ENCODE peak calls at places on chromosome 9, in ten cellular contexts. K is CD8-positive, alpha-beta memory T cell; G is pancreas; E is body of pancreas; Y is adrenal gland; C is HCT116; B is CD8-positive, alpha-beta T cell; N is endothelial cell of umbilical vein; M is stomach; W is IMR-90. H is an unnamed sample. For H3K27me3, the result is how much of the 10 kb centered on the place peaks cover.

GRCh38 chr9:110334183-110334582 is 3.5 kb downstream of the TXNDC8 start:
- DNase-seq in K (no peak), G (no peak), E (no peak), Y (no peak), C (no peak), B (no peak), N (no peak), M (no peak), W (no peak), H (no peak)

GRCh38 chr9:99135498-99135897 is 30.6 kb downstream of the TGFBR1 start:
- DNase-seq in K (no peak), G (no peak), E (no peak), Y (no peak), C (no peak), B (no peak), N (no peak), M (no peak), W (no peak), H (no peak)

GRCh38 chr9:21770877-21771560 is 31.4 kb upstream of the MTAP start:
- DNase-seq in K (no peak), G (no peak), E (no peak), Y (no peak), C (peak), B (no peak), N (peak), M (no peak), W (peak), H (no peak)

GRCh38 chr9:75739884-75740611 is 150.4 kb upstream of the PCSK5 start:
- DNase-seq in K (no peak), G (no peak), E (no peak), Y (no peak), C (no peak), B (no peak), N (no peak), M (no peak), W (no peak), H (no peak)

GRCh38 chr9:13478235-13478634 is 198.7 kb upstream of the MPDZ start:
- DNase-seq in K (no peak), G (no peak), E (no peak), Y (no peak), C (no peak), B (no peak), N (no peak), M (no peak), W (peak), H (no peak)

GRCh38 chr9:84151236-84151635 is 170.6 kb downstream of the RMI1 start:
- DNase-seq in K (no peak), G (no peak), E (no peak), Y (no peak), C (no peak), B (no peak), N (no peak), M (no peak), W (no peak), H (no peak)

GRCh38 chr9:92138157-92138959 is 23.1 kb upstream of the SPTLC1 start:
- DNase-seq in K (peak), G (no peak), E (peak), Y (peak), C (no peak), B (peak), N (peak), M (peak), W (peak), H (peak)

GRCh38 chr9:107907715-107908114 is 418.1 kb upstream of the KLF4 start:
- DNase-seq in K (no peak), G (no peak), E (no peak), Y (no peak), C (no peak), B (no peak), N (no peak), M (no peak), W (no peak), H (no peak)

GRCh38 chr9:13410566-13411031 is 131.1 kb upstream of the MPDZ start:
- DNase-seq in K (no peak), G (no peak), E (no peak), Y (no peak), C (no peak), B (no peak), N (peak), M (no peak), W (no peak), H (no peak)

GRCh38 chr9:13750639-13751038 is 471.1 kb upstream of the MPDZ start:
- DNase-seq in K (no peak), G (no peak), E (no peak), Y (no peak), C (no peak), B (no peak), N (no peak), M (no peak), W (no peak), H (no peak)

GRCh38 chr9:121340676-121341392 is 29.2 kb downstream of the STOM start:
- DNase-seq in K (no peak), G (no peak), E (no peak), Y (no peak), C (no peak), B (no peak), N (no peak), M (no peak), W (peak), H (no peak)

GRCh38 chr9:83385317-83385716 is 152.9 kb downstream of the FRMD3 start:
- DNase-seq in K (no peak), G (no peak), E (no peak), Y (no peak), C (no peak), B (no peak), N (peak), M (no peak), W (no peak), H (no peak)

GRCh38 chr9:135619599-135619886 is 19.8 kb downstream of the GLT6D1 start:
- DNase-seq in K (no peak), G (no peak), E (no peak), Y (no peak), C (no peak), B (no peak), N (no peak), M (no peak), W (no peak), H (no peak)
- H3K27me3 ChIP-seq in K (under half), G (under half), E (under half), Y (under half), C (under half), B (under half), N (under half), M (half or more), W (under half), H (under half)

GRCh38 chr9:126392662-126393383 is 66.2 kb downstream of the MVB12B start:
- DNase-seq in K (no peak), G (no peak), E (no peak), Y (no peak), C (no peak), B (no peak), N (no peak), M (no peak), W (no peak), H (no peak)

GRCh38 chr9:126388964-126389363 is 62.3 kb downstream of the MVB12B start:
- DNase-seq in K (no peak), G (no peak), E (no peak), Y (no peak), C (no peak), B (no peak), N (no peak), M (no peak), W (no peak), H (no peak)

GRCh38 chr9:126390923-126391322 is 64.3 kb downstream of the MVB12B start:
- DNase-seq in K (no peak), G (no peak), E (no peak), Y (no peak), C (no peak), B (no peak), N (no peak), M (no peak), W (no peak), H (no peak)

GRCh38 chr9:126391713-126392661 is 65.4 kb downstream of the MVB12B start:
- DNase-seq in K (no peak), G (no peak), E (no peak), Y (no peak), C (no peak), B (no peak), N (no peak), M (no peak), W (no peak), H (no peak)

DNA sequence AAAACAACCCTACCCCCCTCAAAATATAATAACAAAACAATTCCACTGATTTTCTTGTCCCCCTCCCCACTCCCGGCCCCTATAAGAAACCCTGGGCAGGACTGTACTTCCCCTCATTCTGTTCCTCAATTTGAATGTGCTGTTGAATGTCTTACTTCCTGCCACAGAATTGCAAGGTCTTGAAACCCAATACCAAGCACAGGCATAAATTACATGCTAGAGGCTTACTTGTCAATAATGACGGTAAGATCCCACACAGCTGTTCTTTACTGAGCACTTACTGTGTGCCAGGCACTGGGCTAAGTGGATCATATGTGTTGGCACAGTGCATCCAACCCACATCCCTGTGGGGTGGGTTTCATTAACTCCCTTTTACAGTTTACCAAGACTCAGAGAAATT is 63.3 kb downstream of the MVB12B start:
- DNase-seq in K (no peak), G (no peak), E (no peak), Y (no peak), C (no peak), B (no peak), N (no peak), M (no peak), W (no peak), H (no peak)
- H3K27ac ChIP-seq in K (no peak), G (no peak), E (peak), Y (peak), C (no peak), B (no peak), N (no peak), M (no peak), W (no peak), H (peak)

GRCh38 chr9:130531670-130532069 is 47.7 kb upstream of the FUBP3 start:
- DNase-seq in K (no peak), G (no peak), E (no peak), Y (no peak), C (no peak), B (no peak), N (no peak), M (no peak), W (no peak), H (no peak)
- H3K27me3 ChIP-seq in K (under half), G (under half), E (under half), Y (under half), C (under half), B (under half), N (under half), M (half or more), W (half or more), H (under half)

DNA sequence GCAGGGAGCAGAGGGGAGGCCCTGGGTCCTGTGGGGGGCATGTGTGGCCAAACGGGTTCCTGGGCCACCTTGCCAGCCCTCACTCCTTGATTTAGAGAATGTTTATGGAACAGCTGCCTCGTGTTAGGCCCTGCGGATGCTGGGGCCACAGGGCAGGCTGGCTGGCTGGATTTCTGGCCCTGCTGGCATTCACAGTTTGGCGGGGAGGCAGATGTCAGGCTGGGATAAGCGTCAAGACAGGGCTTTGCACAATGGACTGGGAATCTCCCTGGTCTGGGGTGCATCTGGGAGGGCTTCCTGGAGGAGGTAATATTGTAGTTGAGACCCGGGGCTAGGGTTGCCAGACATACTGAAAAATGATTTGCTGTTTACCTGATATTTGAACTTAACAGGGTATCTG is 13.8 kb downstream of the NCS1 start:
- DNase-seq in K (no peak), G (no peak), E (no peak), Y (no peak), C (no peak), B (no peak), N (peak), M (no peak), W (peak), H (no peak)
- H3K27ac ChIP-seq in K (no peak), G (no peak), E (peak), Y (peak), C (peak), B (no peak), N (no peak), M (no peak), W (peak), H (no peak)

GRCh38 chr9:129456549-129457324 is 164.2 kb downstream of the C9orf50 start:
- DNase-seq in K (no peak), G (no peak), E (no peak), Y (no peak), C (no peak), B (no peak), N (no peak), M (no peak), W (no peak), H (no peak)

GRCh38 chr9:129454468-129455067 is 166.3 kb downstream of the C9orf50 start:
- DNase-seq in K (no peak), G (no peak), E (no peak), Y (no peak), C (no peak), B (no peak), N (no peak), M (no peak), W (no peak), H (no peak)

GRCh38 chr9:129453734-129454133 is 167.2 kb downstream of the C9orf50 start:
- DNase-seq in K (no peak), G (no peak), E (no peak), Y (no peak), C (no peak), B (no peak), N (no peak), M (no peak), W (no peak), H (no peak)

GRCh38 chr9:129457325-129457779 is 163.5 kb downstream of the C9orf50 start:
- DNase-seq in K (no peak), G (no peak), E (no peak), Y (no peak), C (no peak), B (no peak), N (no peak), M (no peak), W (no peak), H (no peak)

DNA sequence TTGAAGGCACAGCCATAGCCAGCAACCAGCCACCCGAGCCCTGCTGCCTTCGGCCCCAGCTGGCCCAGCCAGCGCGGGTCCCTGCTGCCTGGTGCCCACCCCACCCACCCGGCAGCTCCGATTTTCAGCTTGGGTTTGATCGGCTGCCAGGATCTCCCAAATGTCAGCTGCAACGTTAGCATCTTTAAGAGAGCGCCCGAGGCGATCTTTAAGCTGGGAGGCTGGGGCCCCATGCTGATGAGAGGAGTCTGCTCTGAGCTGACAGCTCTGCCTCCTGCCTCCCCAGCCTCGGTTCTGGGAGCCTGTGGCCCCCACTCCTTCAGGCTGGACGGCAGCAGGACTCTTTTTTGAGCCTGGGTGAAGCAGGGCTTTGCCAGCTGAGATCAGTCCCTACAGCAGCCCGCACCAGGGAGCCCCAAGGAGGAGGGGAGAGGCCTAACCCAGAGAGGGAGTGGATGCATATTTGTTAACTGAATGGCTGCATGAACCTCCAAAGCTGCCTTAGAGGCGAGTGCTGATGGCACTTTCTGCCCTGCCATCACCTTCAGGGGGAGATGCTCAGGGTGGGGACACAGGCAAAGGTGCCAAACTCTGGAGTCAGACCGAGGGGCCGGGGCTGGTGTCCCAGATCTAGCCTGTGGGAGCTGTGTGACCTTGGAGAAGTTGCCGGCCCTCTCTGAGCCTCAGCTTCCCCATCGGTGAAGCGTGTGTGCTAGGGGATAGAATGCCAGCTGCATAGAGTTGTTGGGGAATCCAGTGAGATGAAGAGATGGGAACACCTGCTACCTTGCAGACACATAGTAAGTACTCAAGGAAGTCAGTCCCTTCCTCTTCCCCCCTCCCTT is 165.5 kb downstream of the C9orf50 start:
- DNase-seq in K (no peak), G (no peak), E (no peak), Y (no peak), C (no peak), B (no peak), N (no peak), M (no peak), W (no peak), H (no peak)
- H3K27me3 ChIP-seq in K (under half), G (under half), E (under half), Y (under half), C (under half), B (under half), N (under half), M (under half), W (under half), H (under half)

GRCh38 chr9:33157960-33158359 is 9.2 kb downstream of the B4GALT1 start:
- DNase-seq in K (no peak), G (no peak), E (no peak), Y (no peak), C (no peak), B (no peak), N (no peak), M (no peak), W (no peak), H (no peak)
- H3K27ac ChIP-seq in K (no peak), G (no peak), E (peak), Y (peak), C (no peak), B (no peak), N (peak), M (peak), W (peak), H (peak)

H was measured in small intestine.